ENCODE peak calls at places on chromosome 18, in seven cellular contexts. R is stimulated activated CD4-positive, alpha-beta T cell treated with anti-CD3 and anti-CD28 coated beads, Interleukin-2, amount 100 ng/mL, for 48 hours; B is smooth muscle cell of the brain vasculature; O is T-helper 1 cell; U is activated T-helper 1 cell treated with Interleukin-2 at 50 U/mL for 16 hours; Z is HTR-8/SVneo; C is right cardiac atrium. V is an unnamed sample.

GRCh38 chr18:11047156-11047555 is 102.2 kb downstream of the PIEZO2 start:
- DNase-seq in R (no peak), C (no peak), B (no peak), Z (peak; percentile 83), O (no peak), U (no peak), V (no peak)

GRCh38 chr18:44536041-44536440 is 144.6 kb upstream of the SETBP1 start:
- DNase-seq in O (no peak), C (no peak), B (no peak), Z (no peak), R (no peak), U (no peak), V (no peak)

GRCh38 chr18:48673456-48674197 is 134.8 kb downstream of the CTIF start:
- DNase-seq in O (no peak), B (no peak), U (no peak), Z (no peak), C (peak; percentile 19), R (no peak), V (no peak)

GRCh38 chr18:3454365-3455089 is 4.6 kb downstream of the TGIF1 start:
- DNase-seq in Z (no peak), C (no peak), O (peak; percentile 33), U (no peak), R (no peak), B (no peak), V (no peak)

GRCh38 chr18:515156-515815 is 14.8 kb upstream of the COLEC12 start:
- DNase-seq in B (no peak), C (peak; percentile 70), R (no peak), U (no peak), O (no peak), Z (no peak), V (no peak)

GRCh38 chr18:43606800-43607199 is 329.5 kb upstream of the SYT4 start:
- DNase-seq in R (no peak), Z (no peak), O (no peak), C (no peak), B (no peak), U (no peak), V (no peak)

GRCh38 chr18:75139226-75139911 is 69.6 kb downstream of the PTGR3 start:
- DNase-seq in B (no peak), C (no peak), Z (no peak), O (no peak), U (no peak), R (no peak), V (no peak)

GRCh38 chr18:41940506-41941215 is 14.4 kb upstream of the PIK3C3 start:
- DNase-seq in O (no peak), C (no peak), R (no peak), Z (peak; percentile 41), U (no peak), B (peak; percentile 40), V (no peak)

GRCh38 chr18:3264362-3264761 is 2.4 kb downstream of the MYL12B start:
- DNase-seq in B (no peak), U (no peak), C (no peak), O (no peak), Z (no peak), R (no peak), V (no peak)

GRCh38 chr18:45386256-45386655 is 229.0 kb upstream of the SLC14A2 start:
- DNase-seq in U (no peak), R (peak; percentile 8), C (no peak), Z (no peak), O (no peak), B (no peak), V (no peak)

GRCh38 chr18:77948571-77948970 is 698.9 kb downstream of the GALR1 start:
- DNase-seq in Z (no peak), B (no peak), O (no peak), R (no peak), C (no peak), U (no peak), V (no peak)

GRCh38 chr18:13808294-13809024 is 15.5 kb upstream of the MC5R start:
- DNase-seq in Z (no peak), U (no peak), C (no peak), B (no peak), R (no peak), O (no peak), V (no peak)

GRCh38 chr18:47260924-47261701 is 9.7 kb upstream of the SKOR2 start:
- DNase-seq in B (no peak), C (no peak), R (no peak), Z (no peak), U (no peak), O (no peak), V (no peak)

GRCh38 chr18:8287184-8287885 is 321.9 kb upstream of the RAB12 start:
- DNase-seq in Z (no peak), U (no peak), B (no peak), R (no peak), O (no peak), C (no peak), V (no peak)

GRCh38 chr18:22789600-22789999 is 143.5 kb upstream of the RBBP8 start:
- DNase-seq in U (no peak), B (no peak), O (no peak), C (no peak), Z (no peak), R (no peak), V (no peak)

GRCh38 chr18:61963705-61964104 is 70.9 kb upstream of the RNF152 start:
- DNase-seq in U (no peak), B (no peak), C (no peak), Z (no peak), O (no peak), R (no peak), V (no peak)

GRCh38 chr18:9094307-9095226 is 7.9 kb upstream of the NDUFV2 start:
- DNase-seq in U (no peak), C (no peak), R (peak; percentile 41), O (no peak), Z (no peak), B (peak; percentile 60), V (no peak)

GRCh38 chr18:50559750-50560680 is at the start of gene MAPK4:
- DNase-seq in U (no peak), B (no peak), O (no peak), Z (peak; percentile 7), C (peak; percentile 80), R (no peak), V (peak; percentile 51)

GRCh38 chr18:79302120-79302519 is 93.6 kb upstream of the NFATC1 start:
- DNase-seq in U (no peak), Z (no peak), R (no peak), C (no peak), B (no peak), O (no peak), V (no peak)

GRCh38 chr18:80210312-80211083 is 36.8 kb downstream of the PARD6G start:
- DNase-seq in Z (no peak), R (no peak), U (no peak), O (no peak), B (no peak), C (no peak), V (no peak)

GRCh38 chr18:72181241-72181764 is 362.8 kb downstream of the CBLN2 start:
- DNase-seq in R (no peak), C (no peak), U (no peak), O (no peak), B (no peak), Z (no peak), V (no peak)

GRCh38 chr18:33201509-33201926 is 239.0 kb downstream of the CCDC178 start:
- DNase-seq in O (no peak), R (no peak), B (peak; percentile 44), Z (no peak), U (no peak), C (no peak), V (no peak)

GRCh38 chr18:3450358-3451107 is 561 bp downstream of the TGIF1 start:
- DNase-seq in R (peak; percentile 52), O (peak; percentile 70), Z (no peak), C (peak; percentile 90), U (peak; percentile 67), B (no peak), V (peak; percentile 74)

GRCh38 chr18:34352385-34353163 is 127.9 kb upstream of the NOL4 start:
- DNase-seq in Z (no peak), R (no peak), C (no peak), U (no peak), B (no peak), O (no peak), V (no peak)

GRCh38 chr18:15198116-15198389 is 450.1 kb downstream of the ANKRD30B start:
- DNase-seq in B (no peak), O (no peak), Z (no peak), U (no peak), R (no peak), C (no peak), V (no peak)

GRCh38 chr18:57466745-57467144 is 31.6 kb downstream of the ONECUT2 start:
- DNase-seq in B (no peak), C (no peak), U (no peak), R (no peak), O (no peak), Z (no peak), V (no peak)

GRCh38 chr18:49345931-49346696 is 114.3 kb downstream of the DYM start:
- DNase-seq in B (no peak), U (no peak), R (no peak), C (no peak), O (no peak), Z (no peak), V (no peak)

GRCh38 chr18:37578886-37579513 is 13.4 kb upstream of the CELF4 start:
- DNase-seq in O (no peak), B (no peak), C (no peak), Z (no peak), U (no peak), R (no peak), V (no peak)

GRCh38 chr18:13680612-13681011 is 45.7 kb downstream of the FAM210A start:
- DNase-seq in B (no peak), Z (no peak), O (no peak), U (no peak), R (no peak), C (peak; percentile 65), V (no peak)

GRCh38 chr18:51339866-51340265 is 142.4 kb upstream of the MEX3C start:
- DNase-seq in Z (no peak), U (no peak), R (no peak), O (no peak), B (no peak), C (no peak), V (no peak)

GRCh38 chr18:26621161-26622026 is 73.0 kb upstream of the KCTD1 start:
- DNase-seq in U (no peak), R (peak; percentile 12), Z (no peak), O (no peak), C (peak; percentile 76), B (peak; percentile 12), V (peak; percentile 29)

GRCh38 chr18:77006305-77007175 is 126.0 kb downstream of the MBP start:
- DNase-seq in R (no peak), U (no peak), Z (no peak), O (no peak), B (no peak), C (peak; percentile 71), V (peak; percentile 18)

GRCh38 chr18:28995319-28995718 is 818.4 kb upstream of the CDH2 start:
- DNase-seq in B (no peak), Z (no peak), U (no peak), R (no peak), C (no peak), O (no peak), V (no peak)

GRCh38 chr18:46110406-46110805 is 6.2 kb downstream of the HAUS1 start:
- DNase-seq in U (no peak), R (no peak), C (no peak), Z (no peak), O (no peak), B (no peak), V (no peak)

GRCh38 chr18:36850527-36851201 is 21.7 kb downstream of the KIAA1328 start:
- DNase-seq in O (no peak), C (no peak), Z (peak; percentile 15), R (no peak), U (no peak), B (peak; percentile 36), V (no peak)

GRCh38 chr18:23301971-23302370 is 151.1 kb upstream of the RIOK3 start:
- DNase-seq in O (no peak), B (no peak), R (no peak), C (no peak), Z (no peak), U (no peak), V (no peak)

GRCh38 chr18:59376351-59376935 is 17.4 kb upstream of the LMAN1 start:
- DNase-seq in O (no peak), Z (no peak), B (no peak), R (no peak), U (no peak), C (no peak), V (no peak)

GRCh38 chr18:78582131-78582789 is 397.4 kb upstream of the SALL3 start:
- DNase-seq in B (no peak), U (no peak), Z (no peak), O (no peak), R (no peak), C (no peak), V (no peak)